ENCODE peak calls at places on chromosomes 6 and 20, in seven cellular contexts. Y, R, O, P, B, D and S are unnamed samples.

GRCh38 chr6:130587778-130588520 is 222.1 kb downstream of the TMEM200A start:
- DNase-seq in Y (no peak), B (no peak), D (no peak), R (peak; percentile 73), P (peak; percentile 71), O (peak; percentile 83), S (no peak)

GRCh38 chr6:6458166-6458565 is 130.4 kb upstream of the LY86 start:
- DNase-seq in D (no peak), O (no peak), Y (no peak), B (no peak), R (no peak), P (no peak), S (no peak)

GRCh38 chr6:22448311-22448711 is 121.1 kb upstream of the HDGFL1 start:
- DNase-seq in R (peak; percentile 86), P (peak; percentile 73), D (no peak), Y (no peak), B (no peak), O (peak; percentile 64), S (peak; percentile 93)

GRCh38 chr6:116672306-116672705 is 3.7 kb upstream of the ZUP1 start:
- DNase-seq in P (peak; percentile 30), R (no peak), O (no peak), D (no peak), Y (no peak), B (no peak), S (no peak)

GRCh38 chr20:33846291-33846916 is 35.3 kb downstream of the CHMP4B start:
- DNase-seq in D (no peak), P (no peak), Y (no peak), O (no peak), B (no peak), R (no peak), S (no peak)

GRCh38 chr6:42450314-42451145 is 1.2 kb downstream of the TRERF1 start:
- DNase-seq in R (peak; percentile 19), Y (no peak), O (no peak), P (peak; percentile 5), D (no peak), B (peak; percentile 56), S (no peak)

GRCh38 chr20:35156978-35157377 is 9.8 kb upstream of the EDEM2 start:
- DNase-seq in R (no peak), Y (no peak), D (no peak), B (no peak), O (no peak), P (no peak), S (no peak)

GRCh38 chr6:155075938-155076337 is 80.8 kb downstream of the TIAM2 start:
- DNase-seq in P (no peak), B (no peak), D (no peak), R (no peak), Y (no peak), O (no peak), S (no peak)

GRCh38 chr20:52033313-52033712 is 158.3 kb downstream of the ZFP64 start:
- DNase-seq in P (no peak), Y (no peak), D (no peak), R (no peak), O (no peak), B (no peak), S (no peak)

GRCh38 chr6:25369043-25369442 is 89.9 kb downstream of the CARMIL1 start:
- DNase-seq in B (no peak), P (peak; percentile 5), O (no peak), D (no peak), Y (no peak), R (no peak), S (no peak)

GRCh38 chr20:35091808-35092523 is 641 bp downstream of the TRPC4AP start:
- DNase-seq in R (no peak), O (no peak), P (peak; percentile 18), B (no peak), Y (no peak), D (no peak), S (no peak)

GRCh38 chr20:51469578-51470520 is 72.7 kb downstream of the NFATC2 start:
- DNase-seq in B (no peak), O (no peak), Y (no peak), R (no peak), P (no peak), D (no peak), S (no peak)

GRCh38 chr6:79949235-79949634 is 1.9 kb upstream of the ELOVL4 start:
- DNase-seq in Y (peak; percentile 47), B (peak; percentile 43), R (peak; percentile 66), P (peak; percentile 78), O (no peak), D (peak; percentile 71), S (no peak)

GRCh38 chr20:61842011-61842410 is 223.7 kb downstream of the TAF4 start:
- DNase-seq in D (no peak), Y (no peak), O (no peak), P (peak; percentile 25), B (no peak), R (no peak), S (no peak)

GRCh38 chr6:35238843-35239289 is 20.7 kb upstream of the ZNF76 start:
- DNase-seq in P (no peak), R (no peak), O (peak; percentile 30), D (peak; percentile 86), B (no peak), Y (no peak), S (no peak)

GRCh38 chr6:125570546-125570945 is 178.9 kb upstream of the HEY2 start:
- DNase-seq in B (no peak), P (no peak), R (no peak), O (no peak), D (no peak), Y (no peak), S (no peak)